ENCODE peak calls at places on chromosomes 4 and X, in ten cellular contexts. X is Calu3; A is CD4-positive, alpha-beta T cell; D is fibroblast of lung; J is AG10803; B is tibial artery; V is neural progenitor cell; H is neural crest cell; S is DND-41; E is endothelial cell. F is an unnamed sample.

GRCh38 chr4:108560624-108561023 is 59.8 kb upstream of the RPL34 start:
- DNase-seq in V (no peak), A (no peak), E (peak; percentile 42), B (no peak), X (no peak), D (no peak), H (no peak), J (no peak), S (no peak), F (no peak)

GRCh38 chr4:84582302-84582987 is 482 bp upstream of the CDS1 start:
- DNase-seq in D (peak; percentile 48), S (no peak), B (peak; percentile 88), J (peak; percentile 24), E (peak; percentile 88), H (peak; percentile 80), V (peak; percentile 98), A (peak; percentile 90), X (peak; percentile 96), F (peak; percentile 92)

GRCh38 chrX:13697440-13697839 is 8.5 kb downstream of the RAB9A start:
- DNase-seq in J (no peak), V (no peak), E (no peak), S (no peak), A (no peak), B (no peak), X (no peak), D (no peak), H (no peak), F (no peak)

GRCh38 chr4:156763511-156763910 is 208.1 kb downstream of the PDGFC start:
- DNase-seq in H (no peak), X (no peak), V (no peak), S (no peak), A (no peak), D (peak; percentile 82), E (no peak), B (no peak), J (peak; percentile 60), F (no peak)

GRCh38 chrX:35726176-35726575 is 72.0 kb upstream of the MAGEB16 start:
- DNase-seq in A (no peak), H (no peak), V (no peak), D (peak; percentile 34), E (no peak), B (no peak), X (peak; percentile 30), S (no peak), J (no peak), F (no peak)

GRCh38 chrX:15349046-15349445 is 13.7 kb upstream of the PIGA start:
- DNase-seq in V (peak; percentile 85), B (no peak), A (no peak), S (peak; percentile 6), X (peak; percentile 37), D (peak; percentile 78), H (peak; percentile 48), E (peak; percentile 41), J (peak; percentile 60), F (no peak)

GRCh38 chr4:99629962-99630554 is 27.6 kb downstream of the C4orf54 start:
- DNase-seq in S (no peak), X (no peak), H (no peak), A (no peak), E (no peak), V (no peak), D (no peak), B (no peak), J (no peak), F (no peak)

GRCh38 chr4:108126806-108127205 is 41.9 kb downstream of the LEF1 start:
- DNase-seq in E (no peak), J (no peak), D (no peak), A (no peak), V (no peak), H (no peak), X (no peak), S (no peak), B (no peak), F (no peak)

GRCh38 chr4:123102897-123103489 is 180.6 kb upstream of the NUDT6 start:
- DNase-seq in X (no peak), B (no peak), H (no peak), D (peak; percentile 79), S (no peak), E (no peak), A (no peak), V (peak; percentile 44), J (peak; percentile 61), F (no peak)

DNA sequence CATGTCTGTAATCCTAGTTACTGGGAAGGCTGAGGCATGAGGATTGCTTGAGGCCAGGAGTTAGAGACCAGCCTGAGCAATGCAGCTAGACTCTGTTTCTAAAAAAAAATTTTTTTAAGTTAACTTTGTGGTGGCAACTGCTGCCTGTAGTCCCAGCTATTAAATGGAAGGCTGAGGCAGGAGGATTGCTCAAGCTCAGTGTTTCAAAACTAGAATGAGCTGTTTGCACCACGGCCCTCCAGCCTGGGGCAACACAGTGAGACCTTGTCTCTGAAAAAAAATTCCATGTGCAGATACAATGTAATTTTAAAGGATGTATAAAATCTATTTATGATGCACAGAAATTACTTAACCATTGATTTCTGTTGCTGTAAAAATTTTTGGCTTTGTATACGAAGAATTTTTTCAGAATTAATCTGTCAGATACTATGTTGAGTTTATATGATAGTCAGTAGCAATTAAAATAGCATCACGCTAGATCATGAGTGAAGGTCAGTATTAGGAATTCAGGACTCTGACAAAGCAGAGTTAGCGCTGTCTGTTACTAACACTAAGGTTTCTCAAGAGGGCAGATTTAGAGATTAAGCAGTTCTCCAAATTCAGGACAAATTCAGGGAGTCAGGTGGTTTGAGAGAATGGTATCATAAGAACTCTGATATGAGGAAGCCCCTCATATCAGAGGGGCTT is 8.3 kb upstream of the AGA start:
- DNase-seq in E (no peak), J (peak; percentile 68), X (no peak), D (peak; percentile 14), S (no peak), A (no peak), V (no peak), H (no peak), B (no peak), F (no peak)
- TF ChIP-seq CTCF in E (no peak), J (no peak), X (no peak), D (no peak), S (no peak), A (no peak), V (no peak), H (no peak), B (no peak), F (no peak)

GRCh38 chrX:9878141-9878875 is 88.8 kb upstream of the CLDN34 start:
- DNase-seq in B (no peak), J (no peak), D (no peak), A (no peak), X (no peak), S (no peak), V (peak; percentile 68), E (no peak), H (no peak), F (no peak)

GRCh38 chrX:9882669-9883446 is 84.3 kb upstream of the CLDN34 start:
- DNase-seq in E (no peak), S (no peak), B (no peak), J (no peak), X (peak; percentile 11), D (peak; percentile 58), H (no peak), A (no peak), V (no peak), F (no peak)

GRCh38 chrX:9880237-9880636 is 86.9 kb upstream of the CLDN34 start:
- DNase-seq in D (no peak), A (no peak), J (no peak), H (no peak), X (no peak), S (no peak), V (no peak), E (no peak), B (no peak), F (no peak)

GRCh38 chrX:9884031-9884779 is 83.0 kb upstream of the CLDN34 start:
- DNase-seq in D (no peak), V (no peak), B (no peak), A (no peak), S (no peak), J (no peak), E (no peak), X (no peak), H (no peak), F (no peak)

GRCh38 chrX:9880912-9881311 is 86.2 kb upstream of the CLDN34 start:
- DNase-seq in H (no peak), X (no peak), V (no peak), S (no peak), J (no peak), A (no peak), D (no peak), B (no peak), E (no peak), F (no peak)
- TF ChIP-seq CTCF in H (no peak), X (no peak), V (no peak), S (no peak), J (no peak), A (no peak), D (no peak), B (no peak), E (no peak), F (no peak)

DNA sequence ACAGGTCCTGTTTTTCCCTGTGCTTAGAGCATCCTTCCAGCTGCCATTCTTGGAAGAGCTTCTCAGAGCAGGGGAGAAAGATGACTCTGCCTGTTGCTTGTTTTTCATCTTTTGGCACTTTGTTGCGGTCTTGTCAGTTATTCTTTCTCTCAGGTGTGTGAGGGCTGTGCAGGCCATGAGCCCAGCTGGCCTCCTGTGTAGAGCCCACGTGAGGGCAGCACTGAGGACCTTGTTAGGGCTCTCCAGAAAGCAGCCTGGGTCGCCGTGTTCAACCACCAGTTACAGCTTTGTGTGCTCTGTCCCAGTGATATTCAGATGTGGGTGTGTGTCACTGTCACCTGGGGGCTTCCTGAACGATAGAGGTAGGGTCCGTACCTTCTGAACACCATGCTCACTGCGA is 52.8 kb downstream of the NOP14 start:
- DNase-seq in B (no peak), E (no peak), S (no peak), J (no peak), H (no peak), D (no peak), A (no peak), V (peak; percentile 26), X (no peak), F (no peak)
- TF ChIP-seq CTCF in B (no peak), E (no peak), S (no peak), J (peak; percentile 14), H (peak; percentile 27), D (no peak), A (no peak), V (peak; percentile 20), X (no peak), F (no peak)

GRCh38 chr4:81084624-81085023 is 54.1 kb downstream of the BMP3 start:
- DNase-seq in J (peak; percentile 26), H (no peak), X (no peak), S (no peak), A (no peak), D (peak; percentile 74), B (no peak), E (no peak), V (no peak), F (no peak)

GRCh38 chr4:81081156-81081555 is 50.6 kb downstream of the BMP3 start:
- DNase-seq in D (no peak), B (no peak), A (no peak), V (no peak), X (no peak), S (no peak), H (no peak), E (no peak), J (no peak), F (no peak)

GRCh38 chr4:81085291-81085690 is 54.8 kb downstream of the BMP3 start:
- DNase-seq in S (no peak), J (peak; percentile 27), X (no peak), V (no peak), D (peak; percentile 15), B (no peak), E (no peak), A (no peak), H (no peak), F (no peak)

GRCh38 chr4:81085979-81086378 is 55.5 kb downstream of the BMP3 start:
- DNase-seq in S (no peak), E (no peak), D (no peak), J (no peak), A (no peak), X (no peak), H (no peak), V (no peak), B (no peak), F (no peak)

GRCh38 chr4:81084029-81084428 is 53.5 kb downstream of the BMP3 start:
- DNase-seq in D (peak; percentile 53), V (no peak), S (no peak), X (no peak), A (no peak), B (no peak), H (no peak), E (no peak), J (peak; percentile 70), F (no peak)
- TF ChIP-seq CTCF in D (peak; percentile 24), V (no peak), S (no peak), X (no peak), A (no peak), B (no peak), H (no peak), E (no peak), J (peak; percentile 68), F (no peak)